ENCODE peak calls at places on chromosomes 12 and 14, in six cellular contexts. G is CD8-positive, alpha-beta memory T cell; J is tibial artery; S is SJSA1; C is heart right ventricle; W is left ventricle myocardium inferior. A is an unnamed sample.

GRCh38 chr12:3304436-3305135 is 186.4 kb upstream of the PRMT8 start:
- DNase-seq in S (peak; percentile 57), C (no peak), G (no peak), J (no peak), W (no peak), A (no peak)

GRCh38 chr14:59190372-59190771 is 1.9 kb downstream of the DAAM1 start:
- DNase-seq in G (no peak), C (peak; percentile 29), W (no peak), S (no peak), J (no peak), A (peak; percentile 68)

GRCh38 chr12:92221916-92222315 is 76.3 kb upstream of the BTG1 start:
- DNase-seq in W (no peak), J (no peak), C (no peak), G (no peak), S (no peak), A (no peak)

GRCh38 chr14:57168138-57168695 is 100.5 kb downstream of the EXOC5 start:
- DNase-seq in C (no peak), S (no peak), G (no peak), W (no peak), J (no peak), A (no peak)

GRCh38 chr14:77889971-77890442 is 90.1 kb downstream of the ADCK1 start:
- DNase-seq in J (no peak), S (no peak), W (no peak), G (no peak), C (no peak), A (no peak)

GRCh38 chr12:104137175-104137901 is 672 bp downstream of the NFYB start:
- DNase-seq in C (peak; percentile 26), G (peak; percentile 70), W (peak; percentile 35), J (peak; percentile 67), S (peak; percentile 48), A (peak; percentile 66)

GRCh38 chr12:122503147-122503751 is 2.5 kb upstream of the ZCCHC8 start:
- DNase-seq in C (no peak), W (no peak), G (no peak), J (no peak), S (no peak), A (no peak)

GRCh38 chr12:32166510-32166909 is 59.9 kb downstream of the BICD1 start:
- DNase-seq in S (no peak), J (no peak), W (no peak), C (no peak), G (no peak), A (no peak)

GRCh38 chr12:2624543-2625266 is 170.1 kb upstream of the FKBP4 start:
- DNase-seq in G (no peak), W (no peak), C (no peak), S (peak; percentile 35), J (no peak), A (no peak)

GRCh38 chr12:53591301-53592206 is 34.6 kb downstream of the ATF7 start:
- DNase-seq in J (no peak), C (no peak), S (no peak), G (no peak), W (no peak), A (no peak)
- H3K27ac ChIP-seq in J (peak overlapping the region; percentile 49), C (peak overlapping the region; percentile 73), S (no peak overlapping the region), G (no peak overlapping the region), W (peak overlapping the region; percentile 84), A (peak overlapping the region; percentile 56)

DNA sequence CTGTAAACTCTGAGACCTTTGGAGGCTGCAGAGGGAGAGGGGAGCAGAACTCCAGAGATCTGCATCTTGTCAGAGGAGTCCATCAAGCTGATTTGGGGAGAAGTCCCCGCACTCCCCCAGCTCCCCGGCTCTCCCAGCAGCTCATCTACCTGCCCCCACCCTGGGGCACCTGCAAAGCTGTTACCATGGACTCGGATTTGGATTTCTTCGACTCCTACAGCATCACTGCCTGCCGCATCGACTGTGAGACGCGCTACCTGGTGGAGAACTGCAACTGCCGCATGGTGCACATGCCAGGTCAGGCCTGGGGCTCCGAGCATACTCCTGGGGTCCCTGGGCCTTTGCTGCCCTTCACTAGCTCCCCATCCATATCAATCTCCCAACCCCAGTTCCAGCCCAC is 6.9 kb upstream of the SMARCD1 start:
- DNase-seq in W (no peak), G (peak; percentile 39), J (no peak), C (no peak), S (no peak), A (no peak)
- H3K27ac ChIP-seq in W (no peak overlapping the region), G (no peak overlapping the region), J (no peak overlapping the region), C (no peak overlapping the region), S (no peak overlapping the region), A (no peak overlapping the region)

GRCh38 chr12:93243382-93243688 is 134.4 kb upstream of the NUDT4 start:
- DNase-seq in J (no peak), S (no peak), G (no peak), C (no peak), W (no peak), A (no peak)

GRCh38 chr12:93247313-93248057 is 130.2 kb upstream of the NUDT4 start:
- DNase-seq in J (no peak), C (peak; percentile 32), G (no peak), S (no peak), W (no peak), A (no peak)

GRCh38 chr12:93244514-93245077 is 133.1 kb upstream of the NUDT4 start:
- DNase-seq in G (no peak), J (no peak), W (no peak), C (no peak), S (no peak), A (no peak)

GRCh38 chr12:93243689-93244513 is 133.8 kb upstream of the NUDT4 start:
- DNase-seq in W (no peak), S (no peak), J (no peak), C (peak; percentile 17), G (no peak), A (peak; percentile 65)

GRCh38 chr12:93245543-93245942 is 132.2 kb upstream of the NUDT4 start:
- DNase-seq in S (no peak), G (peak; percentile 58), C (no peak), J (no peak), W (no peak), A (no peak)
- H3K27ac ChIP-seq in S (no peak overlapping the region), G (no peak overlapping the region), C (no peak overlapping the region), J (no peak overlapping the region), W (no peak overlapping the region), A (no peak overlapping the region)

DNA sequence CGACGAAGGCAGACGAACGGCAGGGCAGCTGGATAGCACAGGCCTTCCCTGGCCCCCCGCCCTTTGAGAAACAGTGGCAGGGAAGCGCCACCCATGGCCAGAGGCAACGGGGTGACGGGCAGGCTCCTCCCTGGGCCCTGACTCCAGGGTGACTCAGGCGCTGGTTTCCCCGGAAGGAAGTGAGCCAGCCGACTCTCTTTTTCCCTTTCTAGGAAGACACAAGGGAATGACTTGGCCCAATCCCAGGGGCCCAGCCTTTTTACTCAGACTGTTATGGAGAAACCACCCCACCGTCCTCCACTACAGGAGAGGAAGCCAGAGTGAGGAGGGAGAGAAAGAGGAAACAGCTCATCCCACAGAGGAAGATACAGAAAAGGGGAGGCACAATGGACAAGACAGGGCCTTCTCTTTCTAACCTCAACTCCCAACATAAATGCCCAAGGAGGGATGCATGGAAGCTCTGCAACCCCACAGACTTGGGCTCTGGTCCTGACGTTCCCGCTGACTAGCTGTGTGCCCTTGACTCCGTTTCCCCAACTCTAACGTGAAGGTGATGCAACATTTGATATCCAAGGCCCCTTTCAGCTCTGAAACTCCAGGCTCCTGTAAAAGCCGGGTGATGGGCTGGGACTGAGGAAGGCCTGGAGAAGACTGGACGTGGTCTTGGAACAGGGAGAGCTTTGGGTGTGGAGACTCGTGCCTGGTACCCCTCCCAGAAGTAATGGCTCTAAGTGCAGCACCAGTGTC is 27.9 kb downstream of the ACTN1 start:
- DNase-seq in S (peak; percentile 96), C (peak; percentile 83), W (peak; percentile 80), G (no peak), J (peak; percentile 97), A (peak; percentile 99)
- H3K27ac ChIP-seq in S (peak overlapping the region; percentile 31), C (peak overlapping the region; percentile 94), W (peak overlapping the region; percentile 88), G (no peak overlapping the region), J (peak overlapping the region; percentile 97), A (peak overlapping the region; percentile 92)

GRCh38 chr12:8894986-8895385 is 19.3 kb upstream of the PHC1 start:
- DNase-seq in C (no peak), J (no peak), W (no peak), G (no peak), S (no peak), A (no peak)

GRCh38 chr12:8894378-8894777 is 19.9 kb upstream of the PHC1 start:
- DNase-seq in W (no peak), S (no peak), C (no peak), J (no peak), G (no peak), A (no peak)

GRCh38 chr12:8886515-8887284 is 27.6 kb upstream of the PHC1 start:
- DNase-seq in J (no peak), S (no peak), G (no peak), C (no peak), W (no peak), A (no peak)

GRCh38 chr12:8887285-8887715 is 27.0 kb upstream of the PHC1 start:
- DNase-seq in C (no peak), J (no peak), G (no peak), S (no peak), W (no peak), A (no peak)

GRCh38 chr12:8890313-8891084 is 23.8 kb upstream of the PHC1 start:
- DNase-seq in G (peak; percentile 68), J (no peak), S (peak; percentile 48), W (no peak), C (peak; percentile 66), A (no peak)
- H3K27ac ChIP-seq in G (no peak overlapping the region), J (peak overlapping the region; percentile 7), S (no peak overlapping the region), W (peak overlapping the region; percentile 6), C (peak overlapping the region; percentile 54), A (no peak overlapping the region)

GRCh38 chr14:31576949-31577348 is 15.7 kb downstream of the NUBPL start:
- DNase-seq in C (no peak), J (no peak), W (no peak), S (no peak), G (no peak), A (no peak)
- H3K27ac ChIP-seq in C (peak overlapping the region; percentile 66), J (peak overlapping the region; percentile 54), W (no peak overlapping the region), S (no peak overlapping the region), G (no peak overlapping the region), A (no peak overlapping the region)

DNA sequence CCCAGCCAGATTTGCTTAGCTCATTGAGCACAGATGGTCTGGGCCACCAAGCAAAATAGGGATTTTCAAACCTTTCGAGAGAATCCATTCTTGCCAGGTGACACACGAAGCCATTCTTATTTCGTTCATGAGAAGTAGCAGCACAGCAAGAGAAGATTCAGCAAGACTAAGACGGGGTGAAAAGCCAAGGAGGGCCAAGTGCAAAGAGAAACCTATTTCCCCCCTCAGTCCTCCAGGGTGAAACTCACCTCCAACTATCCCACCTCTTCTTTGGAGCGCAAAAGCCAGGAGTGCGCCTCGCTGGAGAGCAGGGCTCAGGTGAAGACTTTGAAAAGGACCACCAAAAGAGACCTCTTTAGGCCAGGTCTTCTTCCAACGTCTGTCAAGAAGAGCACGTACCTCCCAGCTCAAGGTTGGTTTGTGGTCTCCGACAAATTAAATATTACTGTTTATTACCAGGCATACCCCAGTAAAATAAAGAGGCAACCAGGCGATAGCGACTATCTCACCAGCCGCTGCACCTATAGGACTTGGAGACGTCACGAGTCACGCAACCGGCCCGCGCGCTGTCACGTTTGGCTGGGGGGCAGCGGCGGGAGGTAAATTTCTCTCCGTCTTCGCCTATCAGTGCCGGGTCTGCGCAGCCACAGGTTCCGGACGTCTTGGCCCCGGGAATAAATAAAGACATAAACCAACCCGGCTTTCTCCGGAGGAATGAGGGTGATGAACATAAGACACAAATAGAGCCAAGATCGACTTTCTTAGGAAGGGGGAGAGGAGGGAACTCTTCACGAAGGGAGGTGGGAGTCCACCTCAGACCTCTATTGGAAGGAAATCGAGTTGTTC is 1.8 kb upstream of the TBX5 start:
- DNase-seq in W (no peak), J (no peak), C (no peak), S (no peak), G (no peak), A (no peak)
- H3K27ac ChIP-seq in W (peak overlapping the region; percentile 94), J (no peak overlapping the region), C (peak overlapping the region; percentile 94), S (no peak overlapping the region), G (no peak overlapping the region), A (no peak overlapping the region)

A was measured in ascending aorta.